ENCODE peak calls at places on chromosomes 6 and 20, in five cellular contexts. One of them, this sample, is unnamed.
A peak's percentile ranks its signal among the peaks of the same experiment; 100 is the strongest.

GRCh38 chr20:34553366-34553867 is 5.1 kb upstream of the MAP1LC3A start:
- DNase-seq in sigmoid colon: no peak
- DNase-seq in IMR-90: no peak
- DNase-seq in naive thymus-derived CD4-positive, alpha-beta T cell: no peak
- DNase-seq in bronchial epithelial cell: no peak
- DNase-seq in this sample: no peak

GRCh38 chr6:37783025-37783825 is 36.3 kb upstream of the ZFAND3 start:
- DNase-seq in sigmoid colon: peak; percentile 68
- DNase-seq in bronchial epithelial cell: no peak
- DNase-seq in IMR-90: peak; percentile 23
- DNase-seq in naive thymus-derived CD4-positive, alpha-beta T cell: no peak
- DNase-seq in this sample: no peak

GRCh38 chr20:6802227-6802626 is 34.7 kb downstream of the BMP2 start:
- DNase-seq in IMR-90: no peak
- DNase-seq in sigmoid colon: no peak
- DNase-seq in naive thymus-derived CD4-positive, alpha-beta T cell: no peak
- DNase-seq in bronchial epithelial cell: peak; percentile 44
- DNase-seq in this sample: no peak

GRCh38 chr6:903746-904145 is 210.8 kb upstream of the EXOC2 start:
- DNase-seq in IMR-90: peak; percentile 36
- DNase-seq in naive thymus-derived CD4-positive, alpha-beta T cell: no peak
- DNase-seq in sigmoid colon: no peak
- DNase-seq in bronchial epithelial cell: no peak
- DNase-seq in this sample: no peak

GRCh38 chr20:62705626-62706025 is 3.0 kb upstream of the NTSR1 start:
- DNase-seq in sigmoid colon: no peak
- DNase-seq in bronchial epithelial cell: no peak
- DNase-seq in IMR-90: no peak
- DNase-seq in naive thymus-derived CD4-positive, alpha-beta T cell: no peak
- DNase-seq in this sample: no peak

GRCh38 chr6:17714879-17715860 is 8.4 kb upstream of the NUP153 start:
- DNase-seq in IMR-90: peak; percentile 98
- DNase-seq in naive thymus-derived CD4-positive, alpha-beta T cell: no peak
- DNase-seq in bronchial epithelial cell: peak; percentile 92
- DNase-seq in sigmoid colon: no peak
- DNase-seq in this sample: peak; percentile 71

GRCh38 chr6:22248513-22249308 is 48.1 kb downstream of the PRL start:
- DNase-seq in IMR-90: peak; percentile 83
- DNase-seq in sigmoid colon: no peak
- DNase-seq in bronchial epithelial cell: peak; percentile 70
- DNase-seq in naive thymus-derived CD4-positive, alpha-beta T cell: no peak
- DNase-seq in this sample: peak; percentile 34

GRCh38 chr6:33248643-33248931 is 23.1 kb downstream of the VPS52 start:
- DNase-seq in IMR-90: no peak
- DNase-seq in naive thymus-derived CD4-positive, alpha-beta T cell: no peak
- DNase-seq in bronchial epithelial cell: no peak
- DNase-seq in sigmoid colon: no peak
- DNase-seq in this sample: no peak

GRCh38 chr6:101516553-101516952 is 123.0 kb downstream of the GRIK2 start:
- DNase-seq in sigmoid colon: no peak
- DNase-seq in IMR-90: no peak
- DNase-seq in naive thymus-derived CD4-positive, alpha-beta T cell: no peak
- DNase-seq in bronchial epithelial cell: no peak
- DNase-seq in this sample: no peak

GRCh38 chr6:37366910-37367309 is 13.1 kb downstream of the RNF8 start:
- DNase-seq in bronchial epithelial cell: no peak
- DNase-seq in naive thymus-derived CD4-positive, alpha-beta T cell: no peak
- DNase-seq in sigmoid colon: no peak
- DNase-seq in IMR-90: no peak
- DNase-seq in this sample: no peak

GRCh38 chr6:17427062-17427461 is 33.7 kb downstream of the CAP2 start:
- DNase-seq in bronchial epithelial cell: no peak
- DNase-seq in naive thymus-derived CD4-positive, alpha-beta T cell: no peak
- DNase-seq in IMR-90: no peak
- DNase-seq in sigmoid colon: no peak
- DNase-seq in this sample: no peak

GRCh38 chr20:1317545-1318255 is 11.2 kb downstream of the SDCBP2 start:
- DNase-seq in IMR-90: no peak
- DNase-seq in bronchial epithelial cell: no peak
- DNase-seq in sigmoid colon: no peak
- DNase-seq in naive thymus-derived CD4-positive, alpha-beta T cell: no peak
- DNase-seq in this sample: no peak

GRCh38 chr20:61798632-61799031 is 267.0 kb downstream of the TAF4 start:
- DNase-seq in bronchial epithelial cell: no peak
- DNase-seq in naive thymus-derived CD4-positive, alpha-beta T cell: no peak
- DNase-seq in sigmoid colon: no peak
- DNase-seq in IMR-90: no peak
- DNase-seq in this sample: no peak

GRCh38 chr20:49603209-49603627 is 35.3 kb upstream of the PTGIS start:
- DNase-seq in sigmoid colon: no peak
- DNase-seq in bronchial epithelial cell: no peak
- DNase-seq in IMR-90: peak; percentile 45
- DNase-seq in naive thymus-derived CD4-positive, alpha-beta T cell: no peak
- DNase-seq in this sample: no peak

GRCh38 chr6:143516700-143517446 is 5.4 kb upstream of the FUCA2 start:
- DNase-seq in naive thymus-derived CD4-positive, alpha-beta T cell: no peak
- DNase-seq in sigmoid colon: no peak
- DNase-seq in bronchial epithelial cell: no peak
- DNase-seq in IMR-90: no peak
- DNase-seq in this sample: no peak

GRCh38 chr6:143515766-143516355 is 4.3 kb upstream of the FUCA2 start:
- DNase-seq in bronchial epithelial cell: no peak
- DNase-seq in naive thymus-derived CD4-positive, alpha-beta T cell: no peak
- DNase-seq in sigmoid colon: no peak
- DNase-seq in IMR-90: no peak
- DNase-seq in this sample: no peak

GRCh38 chr6:143513410-143513809 is 1.9 kb upstream of the FUCA2 start:
- DNase-seq in IMR-90: no peak
- DNase-seq in bronchial epithelial cell: peak; percentile 12
- DNase-seq in naive thymus-derived CD4-positive, alpha-beta T cell: peak; percentile 16
- DNase-seq in sigmoid colon: no peak
- DNase-seq in this sample: no peak

GRCh38 chr6:143514996-143515760 is 3.7 kb upstream of the FUCA2 start:
- DNase-seq in naive thymus-derived CD4-positive, alpha-beta T cell: no peak
- DNase-seq in sigmoid colon: peak; percentile 66
- DNase-seq in IMR-90: no peak
- DNase-seq in bronchial epithelial cell: no peak
- DNase-seq in this sample: no peak

DNA sequence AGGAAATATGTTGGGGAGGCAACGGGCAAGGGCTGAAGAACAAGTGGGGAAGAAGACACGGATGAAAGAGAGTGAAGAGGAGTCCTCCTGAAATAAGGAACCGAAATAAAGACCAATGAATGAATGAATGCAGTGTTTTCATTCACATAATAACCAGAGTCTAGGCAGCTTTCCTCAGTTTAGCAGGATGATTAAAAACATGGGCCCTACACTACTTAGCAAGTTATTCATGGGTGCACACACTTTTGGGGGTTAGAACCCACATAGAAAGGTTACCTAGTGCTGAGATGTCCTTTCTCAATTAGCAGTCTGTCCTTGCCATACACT is 5.9 kb upstream of the FUCA2 start:
- DNase-seq in sigmoid colon: no peak
- DNase-seq in IMR-90: no peak
- DNase-seq in naive thymus-derived CD4-positive, alpha-beta T cell: no peak
- DNase-seq in bronchial epithelial cell: no peak
- DNase-seq in this sample: no peak
- H3K4me3 ChIP-seq in sigmoid colon: no peak overlapping the region
- H3K4me3 ChIP-seq in IMR-90: no peak overlapping the region
- H3K4me3 ChIP-seq in naive thymus-derived CD4-positive, alpha-beta T cell: no peak overlapping the region
- H3K4me3 ChIP-seq in bronchial epithelial cell: no peak overlapping the region
- H3K4me3 ChIP-seq in this sample: no peak overlapping the region

GRCh38 chr20:50928469-50928868 is 2.8 kb downstream of the ADNP start:
- DNase-seq in bronchial epithelial cell: no peak
- DNase-seq in sigmoid colon: no peak
- DNase-seq in IMR-90: no peak
- DNase-seq in naive thymus-derived CD4-positive, alpha-beta T cell: no peak
- DNase-seq in this sample: no peak
- H3K4me3 ChIP-seq in bronchial epithelial cell: no peak overlapping the region
- H3K4me3 ChIP-seq in sigmoid colon: no peak overlapping the region
- H3K4me3 ChIP-seq in IMR-90: no peak overlapping the region
- H3K4me3 ChIP-seq in naive thymus-derived CD4-positive, alpha-beta T cell: peak overlapping the region; percentile 52
- H3K4me3 ChIP-seq in this sample: peak overlapping the region; percentile 79

DNA sequence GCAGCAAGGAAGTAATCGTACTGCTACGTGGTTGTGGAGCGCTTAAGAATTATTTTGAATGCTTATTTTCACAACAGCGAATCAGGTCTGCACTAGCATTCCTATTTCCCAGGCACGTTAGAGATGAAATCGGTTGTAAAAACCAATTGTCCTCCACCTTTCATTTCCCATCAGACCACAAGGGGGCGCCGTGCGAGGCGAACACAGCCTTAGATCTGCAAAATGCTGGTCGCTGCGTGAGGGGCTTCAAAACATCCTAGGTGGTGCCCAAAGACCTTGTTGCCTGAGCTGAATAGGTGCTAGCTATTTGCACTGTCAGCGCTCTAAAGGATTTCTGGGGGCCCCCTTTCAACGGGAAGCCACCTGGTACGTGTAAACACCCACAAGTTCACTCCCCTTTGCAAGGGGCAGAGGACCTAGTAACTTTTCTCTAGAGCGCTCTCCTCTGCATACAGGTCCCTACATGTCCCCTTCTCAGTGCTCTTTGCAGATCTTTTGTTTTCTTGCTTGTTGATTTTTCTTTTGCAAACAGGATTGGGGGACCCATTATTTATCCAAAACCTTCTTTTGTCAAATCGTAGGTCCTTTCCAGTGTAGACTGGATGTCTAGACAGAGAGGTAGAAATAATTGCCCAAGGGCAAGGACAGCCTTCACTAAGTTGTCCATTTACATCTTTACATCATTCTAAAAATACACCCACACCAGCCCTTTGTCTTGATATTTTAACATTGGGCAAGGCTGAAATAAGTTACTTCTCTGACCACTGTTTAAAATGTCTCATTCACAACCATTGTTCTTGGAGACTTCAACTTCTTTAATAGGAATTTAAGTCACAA is 59.7 kb downstream of the NEDD9 start:
- DNase-seq in bronchial epithelial cell: peak; percentile 58
- DNase-seq in sigmoid colon: no peak
- DNase-seq in IMR-90: peak; percentile 27
- DNase-seq in naive thymus-derived CD4-positive, alpha-beta T cell: peak; percentile 73
- DNase-seq in this sample: no peak
- H3K4me3 ChIP-seq in bronchial epithelial cell: peak overlapping the region; percentile 4
- H3K4me3 ChIP-seq in sigmoid colon: no peak overlapping the region
- H3K4me3 ChIP-seq in IMR-90: no peak overlapping the region
- H3K4me3 ChIP-seq in naive thymus-derived CD4-positive, alpha-beta T cell: peak overlapping the region; percentile 25
- H3K4me3 ChIP-seq in this sample: no peak overlapping the region

DNA sequence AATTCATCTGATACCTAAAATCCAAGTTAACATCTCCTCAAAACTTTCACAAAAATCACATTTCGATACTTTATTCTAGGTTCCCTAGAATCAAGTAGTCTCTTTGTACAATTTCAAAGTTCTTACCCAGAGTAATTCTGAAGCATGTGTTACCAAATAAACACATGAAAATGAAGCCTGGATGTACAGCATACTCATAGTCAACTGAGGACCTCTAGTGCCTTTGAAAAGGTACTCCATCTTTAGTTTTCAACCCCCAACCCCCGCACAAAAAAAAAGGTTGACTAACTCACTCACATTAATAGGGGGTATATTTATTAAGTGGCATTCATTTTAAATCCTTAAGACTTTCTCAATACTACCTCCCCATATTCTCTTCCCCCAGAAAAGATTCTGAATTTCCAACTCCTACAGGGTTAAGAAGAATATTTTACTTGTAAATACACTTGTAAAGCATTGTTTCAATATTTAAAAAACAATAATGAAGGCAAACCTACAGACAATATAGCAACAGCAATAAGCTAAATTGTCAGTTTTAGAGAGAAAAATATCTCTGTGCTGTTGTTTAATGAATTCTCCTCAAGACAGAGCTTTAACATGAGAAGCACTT is 3.1 kb downstream of the PLN start:
- DNase-seq in IMR-90: peak; percentile 79
- DNase-seq in bronchial epithelial cell: peak; percentile 65
- DNase-seq in naive thymus-derived CD4-positive, alpha-beta T cell: peak; percentile 62
- DNase-seq in sigmoid colon: no peak
- DNase-seq in this sample: no peak
- H3K4me3 ChIP-seq in IMR-90: no peak overlapping the region
- H3K4me3 ChIP-seq in bronchial epithelial cell: no peak overlapping the region
- H3K4me3 ChIP-seq in naive thymus-derived CD4-positive, alpha-beta T cell: no peak overlapping the region
- H3K4me3 ChIP-seq in sigmoid colon: peak overlapping the region; percentile 55
- H3K4me3 ChIP-seq in this sample: no peak overlapping the region

DNA sequence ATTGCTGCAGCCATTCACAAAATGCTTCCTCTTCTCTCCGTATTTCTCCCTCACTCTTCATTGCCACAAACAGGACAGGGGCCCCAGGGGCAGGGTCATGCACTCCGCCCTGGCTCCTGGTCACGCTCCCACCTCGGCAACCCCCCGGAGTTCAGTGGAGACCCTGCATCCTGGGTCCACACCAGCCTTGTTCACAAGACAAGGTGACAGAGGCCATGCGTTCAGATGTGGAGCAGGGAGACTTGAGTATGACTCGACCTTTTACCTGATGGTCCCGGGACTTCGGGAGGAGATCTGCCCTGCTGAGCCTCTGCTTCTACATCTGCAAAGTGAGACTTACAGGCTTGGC is 49.4 kb downstream of the ANKRD60 start:
- DNase-seq in bronchial epithelial cell: no peak
- DNase-seq in IMR-90: no peak
- DNase-seq in naive thymus-derived CD4-positive, alpha-beta T cell: no peak
- DNase-seq in sigmoid colon: no peak
- DNase-seq in this sample: no peak
- H3K4me3 ChIP-seq in bronchial epithelial cell: no peak overlapping the region
- H3K4me3 ChIP-seq in IMR-90: no peak overlapping the region
- H3K4me3 ChIP-seq in naive thymus-derived CD4-positive, alpha-beta T cell: peak overlapping the region; percentile 54
- H3K4me3 ChIP-seq in sigmoid colon: peak overlapping the region; percentile 25
- H3K4me3 ChIP-seq in this sample: no peak overlapping the region

DNA sequence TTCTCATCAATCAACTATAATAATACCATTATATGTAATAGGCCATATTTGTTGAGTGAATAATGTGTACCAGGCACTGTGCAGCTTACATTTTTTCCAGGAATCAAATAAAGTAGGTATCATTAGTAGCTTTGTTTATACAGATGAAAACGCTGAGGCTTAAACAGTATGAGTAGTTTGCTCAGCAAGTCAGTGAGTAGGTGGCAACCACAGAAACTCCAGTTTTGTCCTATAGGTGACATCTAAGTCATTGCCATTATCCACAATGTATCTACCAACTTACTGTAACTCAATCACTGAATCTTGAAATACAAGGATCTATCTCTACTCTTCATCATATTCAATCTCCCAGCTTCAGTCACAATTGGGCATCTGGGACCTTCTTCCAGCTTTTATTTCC is 29.8 kb upstream of the TPBG start:
- DNase-seq in bronchial epithelial cell: no peak
- DNase-seq in IMR-90: no peak
- DNase-seq in sigmoid colon: no peak
- DNase-seq in naive thymus-derived CD4-positive, alpha-beta T cell: no peak
- DNase-seq in this sample: no peak
- H3K4me3 ChIP-seq in bronchial epithelial cell: no peak overlapping the region
- H3K4me3 ChIP-seq in IMR-90: no peak overlapping the region
- H3K4me3 ChIP-seq in sigmoid colon: no peak overlapping the region
- H3K4me3 ChIP-seq in naive thymus-derived CD4-positive, alpha-beta T cell: no peak overlapping the region
- H3K4me3 ChIP-seq in this sample: no peak overlapping the region

GRCh38 chr20:64037199-64037497 is 1.2 kb downstream of the C20orf204 start:
- DNase-seq in sigmoid colon: no peak
- DNase-seq in bronchial epithelial cell: no peak
- DNase-seq in IMR-90: no peak
- DNase-seq in naive thymus-derived CD4-positive, alpha-beta T cell: no peak
- DNase-seq in this sample: no peak
- H3K4me3 ChIP-seq in sigmoid colon: no peak overlapping the region
- H3K4me3 ChIP-seq in bronchial epithelial cell: no peak overlapping the region
- H3K4me3 ChIP-seq in IMR-90: no peak overlapping the region
- H3K4me3 ChIP-seq in naive thymus-derived CD4-positive, alpha-beta T cell: no peak overlapping the region
- H3K4me3 ChIP-seq in this sample: no peak overlapping the region